ENCODE peak calls at places on chromosomes 13 and 19, in eight cellular contexts. G is suprapubic skin; I is stromal cell of bone marrow; F is posterior cingulate gyrus; R is Ammon's horn; U is stimulated activated CD8-positive, alpha-beta memory T cell treated with anti-CD3 and anti-CD28 coated beads, Interleukin-4, amount 100 ng/mL, for 24 hours; O is non-pigmented ciliary epithelial cell; D is activated CD4-positive, CD25-positive, alpha-beta regulatory T cell. S is an unnamed sample.

GRCh38 chr13:79295906-79296564 is 110.0 kb downstream of the RBM26 start:
- DNase-seq in G (no peak), I (no peak), F (peak; percentile 92), R (peak; percentile 53), U (no peak), O (no peak), D (no peak), S (no peak)

GRCh38 chr13:19795956-19796355 is 13.2 kb upstream of the PSPC1 start:
- DNase-seq in G (no peak), I (no peak), F (no peak), R (no peak), U (no peak), O (no peak), D (no peak), S (no peak)

GRCh38 chr13:48749699-48750473 is 96.2 kb downstream of the CYSLTR2 start:
- DNase-seq in G (peak; percentile 92), I (peak; percentile 98), F (peak; percentile 94), R (peak; percentile 68), U (peak; percentile 57), O (peak; percentile 93), D (peak; percentile 10), S (peak; percentile 66)

GRCh38 chr19:13215572-13216380 is 65.6 kb downstream of the IER2 start:
- DNase-seq in G (no peak), I (no peak), F (no peak), R (no peak), U (no peak), O (no peak), D (no peak), S (no peak)

GRCh38 chr13:30151398-30151797 is 156.0 kb downstream of the KATNAL1 start:
- DNase-seq in G (no peak), I (no peak), F (no peak), R (no peak), U (no peak), O (no peak), D (no peak), S (no peak)

GRCh38 chr19:17641846-17642245 is 46.3 kb downstream of the UNC13A start:
- DNase-seq in G (no peak), I (no peak), F (no peak), R (no peak), U (no peak), O (no peak), D (no peak), S (no peak)

GRCh38 chr19:55053735-55054134 is 9.2 kb downstream of the RDH13 start:
- DNase-seq in G (no peak), I (no peak), F (no peak), R (no peak), U (no peak), O (no peak), D (no peak), S (no peak)

GRCh38 chr13:25691654-25692053 is 319.9 kb downstream of the ATP8A2 start:
- DNase-seq in G (no peak), I (no peak), F (peak; percentile 69), R (no peak), U (no peak), O (no peak), D (no peak), S (no peak)

GRCh38 chr13:23909606-23910005 is 12.3 kb upstream of the C1QTNF9B start:
- DNase-seq in G (no peak), I (no peak), F (no peak), R (no peak), U (no peak), O (no peak), D (no peak), S (no peak)

GRCh38 chr19:13526552-13526951 is 20.3 kb upstream of the CACNA1A start:
- DNase-seq in G (no peak), I (peak; percentile 7), F (no peak), R (no peak), U (no peak), O (no peak), D (no peak), S (no peak)

GRCh38 chr13:111267205-111267604 is 53.2 kb upstream of the TEX29 start:
- DNase-seq in G (no peak), I (no peak), F (no peak), R (no peak), U (no peak), O (no peak), D (no peak), S (no peak)

GRCh38 chr19:50158577-50158976 is 4.5 kb downstream of the IZUMO2 start:
- DNase-seq in G (no peak), I (no peak), F (peak; percentile 8), R (no peak), U (no peak), O (no peak), D (no peak), S (no peak)

GRCh38 chr13:43054803-43055802 is 31.7 kb downstream of the DNAJC15 start:
- DNase-seq in G (no peak), I (no peak), F (no peak), R (peak; percentile 33), U (no peak), O (peak; percentile 63), D (no peak), S (no peak)

GRCh38 chr19:49889687-49890348 is 6.9 kb downstream of the IL4I1 start:
- DNase-seq in G (peak; percentile 84), I (peak; percentile 31), F (peak; percentile 95), R (peak; percentile 72), U (peak; percentile 49), O (no peak), D (peak; percentile 65), S (peak; percentile 75)

GRCh38 chr19:4586691-4587090 is 27.2 kb upstream of the SEMA6B start:
- DNase-seq in G (no peak), I (no peak), F (no peak), R (no peak), U (no peak), O (no peak), D (no peak), S (no peak)

GRCh38 chr13:33742321-33742720 is 75.6 kb upstream of the RFC3 start:
- DNase-seq in G (no peak), I (no peak), F (no peak), R (no peak), U (no peak), O (no peak), D (no peak), S (no peak)

GRCh38 chr19:29845576-29846176 is 33.9 kb downstream of the CCNE1 start:
- DNase-seq in G (no peak), I (no peak), F (peak; percentile 88), R (peak; percentile 55), U (no peak), O (no peak), D (no peak), S (no peak)

GRCh38 chr13:22325761-22326160 is 654.9 kb downstream of the FGF9 start:
- DNase-seq in G (no peak), I (no peak), F (no peak), R (no peak), U (no peak), O (no peak), D (no peak), S (no peak)

GRCh38 chr19:47499863-47500830 is 14.7 kb downstream of the NAPA start:
- DNase-seq in G (no peak), I (no peak), F (peak; percentile 84), R (no peak), U (no peak), O (no peak), D (no peak), S (no peak)

GRCh38 chr19:49106648-49107135 is 7.5 kb upstream of the LIN7B start:
- DNase-seq in G (no peak), I (no peak), F (peak; percentile 95), R (peak; percentile 67), U (peak; percentile 44), O (no peak), D (peak; percentile 29), S (no peak)

GRCh38 chr19:48444129-48444932 is 1.5 kb upstream of the GRWD1 start:
- DNase-seq in G (peak; percentile 65), I (no peak), F (no peak), R (no peak), U (no peak), O (no peak), D (no peak), S (no peak)